ENCODE peak calls at places on chromosomes 5 and 9, in five cellular contexts. W, J, Y, T and A are unnamed samples.

GRCh38 chr5:1507961-1508678 is 15.6 kb downstream of the LPCAT1 start:
- DNase-seq in Y (no peak), T (no peak), W (no peak), J (no peak), A (no peak)

GRCh38 chr9:133750927-133751649 is 12.9 kb upstream of the SARDH start:
- DNase-seq in Y (no peak), T (no peak), J (no peak), W (no peak), A (no peak)

GRCh38 chr5:147391781-147392180 is 118.1 kb downstream of the DPYSL3 start:
- DNase-seq in J (peak), Y (no peak), T (no peak), W (peak), A (peak)

GRCh38 chr5:135993894-135994514 is 34.8 kb upstream of the TGFBI start:
- DNase-seq in W (peak), J (no peak), T (no peak), Y (no peak), A (no peak)

GRCh38 chr9:124869466-124869985 is 7.6 kb downstream of the ARPC5L start:
- DNase-seq in T (peak), W (no peak), Y (peak), J (peak), A (no peak)

GRCh38 chr5:30343707-30344106 is 849.8 kb upstream of the CDH6 start:
- DNase-seq in W (no peak), Y (no peak), J (no peak), T (no peak), A (no peak)

GRCh38 chr9:92154016-92154415 is 38.8 kb upstream of the SPTLC1 start:
- DNase-seq in J (no peak), W (no peak), Y (no peak), T (no peak), A (no peak)

GRCh38 chr9:112872019-112872418 is 18.7 kb downstream of the SLC46A2 start:
- DNase-seq in Y (no peak), W (no peak), J (no peak), T (no peak), A (no peak)

GRCh38 chr9:79756414-79756813 is 184.6 kb downstream of the TLE4 start:
- DNase-seq in J (no peak), W (no peak), T (no peak), Y (no peak), A (no peak)

GRCh38 chr5:56561-57290 is 35.2 kb upstream of the PLEKHG4B start:
- DNase-seq in Y (no peak), T (no peak), W (peak), J (peak), A (no peak)

GRCh38 chr9:70602364-70603019 is 188.0 kb upstream of the KLF9 start:
- DNase-seq in T (peak), Y (peak), J (peak), W (peak), A (peak)